ENCODE peak calls at places on chromosomes 11 and 22, in six cellular contexts. G, O, W, P, J and F are unnamed samples.

GRCh38 chr11:77375114-77375513 is 73.6 kb upstream of the GDPD4 start:
- DNase-seq in O (no peak), P (no peak), G (no peak), W (peak), J (no peak), F (no peak)

GRCh38 chr11:102546427-102546826 is 15.9 kb upstream of the MMP7 start:
- DNase-seq in G (no peak), O (no peak), J (no peak), W (no peak), P (no peak), F (no peak)

GRCh38 chr22:35601743-35602633 is 15.1 kb downstream of the MB start:
- DNase-seq in G (no peak), P (no peak), W (no peak), J (no peak), O (no peak), F (no peak)

GRCh38 chr11:126989942-126990715 is 10.4 kb downstream of the KIRREL3 start:
- DNase-seq in J (peak), G (peak), O (peak), W (peak), P (peak), F (peak)

GRCh38 chr11:20616908-20617307 is 17.5 kb downstream of the SLC6A5 start:
- DNase-seq in P (no peak), J (no peak), G (no peak), W (no peak), O (no peak), F (no peak)

GRCh38 chr11:58965246-58965985 is 26.1 kb downstream of the GLYATL1 start:
- DNase-seq in G (no peak), J (no peak), W (no peak), O (no peak), P (no peak), F (no peak)

GRCh38 chr11:115501504-115501894 is 2.7 kb downstream of the CADM1 start:
- DNase-seq in G (no peak), J (no peak), O (no peak), W (no peak), P (no peak), F (no peak)

GRCh38 chr11:898540-899190 is 11.9 kb downstream of the CHID1 start:
- DNase-seq in G (peak), J (no peak), P (no peak), W (no peak), O (no peak), F (no peak)

GRCh38 chr11:29124436-29124835 is 892.4 kb downstream of the KCNA4 start:
- DNase-seq in J (no peak), G (no peak), W (no peak), O (no peak), P (no peak), F (no peak)

GRCh38 chr11:331332-332060 is 10.8 kb upstream of the IFITM3 start:
- DNase-seq in G (no peak), P (no peak), W (no peak), J (peak), O (peak), F (no peak)

GRCh38 chr11:118290923-118291322 is 13.6 kb upstream of the CD3E start:
- DNase-seq in O (no peak), J (no peak), P (peak), G (no peak), W (no peak), F (no peak)

GRCh38 chr22:39240841-39241631 is 3.7 kb downstream of the PDGFB start:
- DNase-seq in G (peak), W (no peak), O (no peak), J (peak), P (peak), F (peak)

GRCh38 chr22:43015677-43016042 is 711 bp upstream of the PACSIN2 start:
- DNase-seq in J (no peak), P (no peak), W (no peak), O (no peak), G (no peak), F (no peak)

GRCh38 chr11:64263021-64263946 is 12.0 kb downstream of the PLCB3 start:
- DNase-seq in O (no peak), W (no peak), G (no peak), J (no peak), P (no peak), F (no peak)

GRCh38 chr11:81002374-81002773 is 1561.5 kb upstream of the TENM4 start:
- DNase-seq in W (no peak), O (no peak), G (no peak), J (no peak), P (no peak), F (no peak)

GRCh38 chr11:2580444-2581050 is 119.2 kb downstream of the KCNQ1OT1 start:
- DNase-seq in G (peak), P (no peak), J (no peak), O (peak), W (no peak), F (no peak)

GRCh38 chr11:62552465-62552782 is 5.8 kb upstream of the AHNAK start:
- DNase-seq in P (no peak), O (no peak), J (no peak), W (no peak), G (no peak), F (no peak)

GRCh38 chr22:38657248-38657909 is 941 bp downstream of the CBY1 start:
- DNase-seq in J (peak), W (no peak), G (no peak), O (no peak), P (peak), F (no peak)

GRCh38 chr22:48333816-48334735 is 1493.6 kb downstream of the BRD1 start:
- DNase-seq in J (no peak), O (no peak), G (no peak), P (no peak), W (no peak), F (no peak)

GRCh38 chr11:3849297-3849874 is 6.1 kb upstream of the STIM1 start:
- DNase-seq in O (no peak), W (no peak), G (peak), J (peak), P (peak), F (no peak)

GRCh38 chr11:128208329-128209220 is 378.8 kb downstream of the ETS1 start:
- DNase-seq in J (no peak), O (peak), W (peak), G (no peak), P (no peak), F (no peak)

GRCh38 chr11:6319879-6320410 is 356 bp downstream of the CAVIN3 start:
- DNase-seq in G (no peak), J (no peak), W (peak), P (no peak), O (peak), F (no peak)

GRCh38 chr11:116527180-116527991 is 245.4 kb downstream of the BUD13 start:
- DNase-seq in O (peak), G (no peak), J (no peak), P (no peak), W (no peak), F (no peak)

GRCh38 chr22:49825944-49826602 is 1.6 kb downstream of the BRD1 start:
- DNase-seq in W (no peak), P (peak), O (no peak), J (peak), G (no peak), F (peak)

GRCh38 chr11:126132319-126132718 is 69.7 kb upstream of the CDON start:
- DNase-seq in O (no peak), P (no peak), G (no peak), W (peak), J (no peak), F (no peak)

GRCh38 chr11:62536301-62536957 is 10.2 kb downstream of the AHNAK start:
- DNase-seq in W (no peak), P (no peak), O (no peak), G (no peak), J (no peak), F (no peak)

GRCh38 chr22:45615364-45615763 is 56.3 kb upstream of the ATXN10 start:
- DNase-seq in J (no peak), P (no peak), W (no peak), O (no peak), G (no peak), F (no peak)

GRCh38 chr22:45149671-45150070 is 14.1 kb upstream of the NUP50 start:
- DNase-seq in W (no peak), P (no peak), G (no peak), O (no peak), J (no peak), F (no peak)

GRCh38 chr11:130088909-130089668 is 19.4 kb downstream of the APLP2 start:
- DNase-seq in J (no peak), O (no peak), P (no peak), G (no peak), W (no peak), F (no peak)

GRCh38 chr11:11252403-11252802 is 100.6 kb downstream of the CSNK2A3 start:
- DNase-seq in P (no peak), O (no peak), J (peak), G (no peak), W (no peak), F (no peak)

GRCh38 chr11:64963072-64963631 is 8.8 kb downstream of the MAJIN start:
- DNase-seq in W (no peak), J (no peak), P (no peak), O (no peak), G (no peak), F (no peak)

GRCh38 chr11:16280256-16280682 is 76.1 kb downstream of the SOX6 start:
- DNase-seq in O (no peak), G (peak), P (no peak), W (no peak), J (no peak), F (peak)

GRCh38 chr11:36775157-36775556 is 177.1 kb upstream of the RAG2 start:
- DNase-seq in W (no peak), O (no peak), G (no peak), P (no peak), J (no peak), F (no peak)

GRCh38 chr11:77159219-77159936 is 31.3 kb downstream of the MYO7A start:
- DNase-seq in J (no peak), O (no peak), G (no peak), W (no peak), P (no peak), F (no peak)

GRCh38 chr22:46963672-46964545 is 201.5 kb downstream of the TBC1D22A start:
- DNase-seq in W (no peak), P (no peak), J (no peak), O (no peak), G (no peak), F (no peak)

GRCh38 chr11:69934861-69935494 is 115.8 kb upstream of the FGF3 start:
- DNase-seq in G (peak), P (no peak), J (no peak), W (no peak), O (no peak), F (no peak)

GRCh38 chr11:76803023-76803422 is 19.9 kb downstream of the TSKU start:
- DNase-seq in J (no peak), W (no peak), G (no peak), O (peak), P (no peak), F (no peak)

GRCh38 chr11:34174411-34175041 is 69.1 kb downstream of the NAT10 start:
- DNase-seq in O (peak), J (peak), G (peak), P (peak), W (peak), F (peak)

GRCh38 chr11:27183672-27184457 is 143.2 kb downstream of the BBOX1 start:
- DNase-seq in W (peak), J (peak), O (no peak), P (peak), G (peak), F (peak)

GRCh38 chr11:73981051-73981805 is 1.4 kb downstream of the UCP2 start:
- DNase-seq in J (peak), G (no peak), O (no peak), P (no peak), W (no peak), F (no peak)

GRCh38 chr11:73982595-73982989 is at the start of gene UCP2:
- DNase-seq in J (peak), W (peak), O (no peak), G (peak), P (peak), F (peak)

GRCh38 chr11:73977856-73978519 is 4.7 kb downstream of the UCP2 start:
- DNase-seq in J (no peak), P (no peak), O (no peak), W (no peak), G (no peak), F (no peak)

GRCh38 chr11:73978576-73979086 is 4.0 kb downstream of the UCP2 start:
- DNase-seq in P (no peak), O (no peak), J (no peak), G (no peak), W (no peak), F (no peak)

GRCh38 chr11:73980001-73980960 is 2.4 kb downstream of the UCP2 start:
- DNase-seq in P (peak), G (no peak), W (no peak), J (peak), O (peak), F (peak)
- H3K4me3 ChIP-seq in P (peak), G (no peak), W (no peak), J (peak), O (no peak), F (peak)

GRCh38 chr11:47394050-47394321 is 14.4 kb upstream of the SLC39A13 start:
- DNase-seq in O (peak), J (no peak), G (no peak), W (no peak), P (no peak), F (no peak)

GRCh38 chr11:47394322-47395224 is 13.8 kb upstream of the SLC39A13 start:
- DNase-seq in P (peak), O (no peak), G (no peak), J (peak), W (no peak), F (peak)

GRCh38 chr11:47396049-47396320 is 12.4 kb upstream of the SLC39A13 start:
- DNase-seq in O (no peak), J (no peak), G (no peak), P (no peak), W (no peak), F (no peak)

GRCh38 chr11:47393163-47394049 is 15.0 kb upstream of the SLC39A13 start:
- DNase-seq in W (no peak), O (peak), G (no peak), P (no peak), J (peak), F (no peak)

DNA sequence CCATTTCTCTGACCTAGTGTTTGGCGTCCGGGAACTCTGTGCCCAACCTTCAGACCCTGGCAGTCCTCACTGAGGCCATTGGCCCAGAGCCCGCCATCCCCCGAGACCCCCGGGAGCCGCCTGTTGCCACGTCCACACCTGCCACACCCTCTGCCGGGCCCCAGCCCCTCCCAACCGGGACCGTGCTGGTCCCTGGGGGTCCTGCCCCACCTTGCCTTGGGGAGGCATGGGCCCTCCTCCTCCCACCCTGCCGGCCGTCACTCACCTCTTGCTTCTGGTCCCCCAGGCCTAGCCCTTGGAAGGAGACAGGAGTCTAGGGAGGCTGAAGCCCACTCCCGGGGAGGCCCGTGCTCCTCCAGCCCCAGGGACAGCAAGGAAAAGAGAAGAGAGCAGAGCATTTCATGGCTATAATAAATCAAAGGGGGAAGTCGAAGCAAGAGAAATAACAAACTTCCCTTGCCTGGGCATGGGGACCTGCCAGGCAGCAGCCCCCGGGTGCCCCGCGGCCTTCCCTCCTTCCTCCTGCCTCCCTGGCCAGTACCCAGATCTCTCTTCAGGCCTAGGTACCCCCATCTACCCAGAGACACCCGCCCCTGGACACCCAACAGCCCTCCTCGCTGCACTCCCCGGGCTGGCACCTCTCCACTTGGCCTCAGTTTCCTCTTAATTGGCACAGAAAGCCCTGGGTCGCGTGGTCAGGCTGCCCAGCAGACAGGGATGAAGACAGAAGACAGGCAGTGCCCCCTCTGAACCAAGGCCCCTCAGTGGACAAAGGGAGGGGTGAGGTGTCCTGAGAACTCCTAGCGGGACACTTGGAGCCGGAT is 13.0 kb upstream of the SLC39A13 start:
- DNase-seq in W (no peak), J (no peak), P (no peak), G (no peak), O (peak), F (no peak)
- H3K4me3 ChIP-seq in W (no peak), J (peak), P (peak), G (no peak), O (peak), F (no peak)

GRCh38 chr11:60925685-60926267 is 1.5 kb downstream of the TMEM132A start:
- DNase-seq in J (no peak), O (no peak), P (no peak), G (no peak), W (no peak), F (no peak)
- H3K4me3 ChIP-seq in J (no peak), O (no peak), P (no peak), G (peak), W (peak), F (no peak)

GRCh38 chr11:121450424-121450823 is 1.7 kb upstream of the SORL1 start:
- DNase-seq in P (peak), W (no peak), G (no peak), O (no peak), J (no peak), F (no peak)
- H3K4me3 ChIP-seq in P (peak), W (no peak), G (no peak), O (no peak), J (no peak), F (no peak)

GRCh38 chr11:45933131-45933821 is 10.8 kb downstream of the LARGE2 start:
- DNase-seq in O (peak), G (no peak), J (no peak), W (peak), P (no peak), F (no peak)
- H3K4me3 ChIP-seq in O (no peak), G (no peak), J (no peak), W (no peak), P (no peak), F (no peak)

GRCh38 chr22:31983911-31984661 is 39.8 kb downstream of the YWHAH start:
- DNase-seq in J (no peak), G (no peak), P (no peak), W (no peak), O (no peak), F (no peak)

GRCh38 chr22:31987180-31987579 is 42.8 kb downstream of the YWHAH start:
- DNase-seq in W (no peak), O (no peak), J (no peak), G (no peak), P (no peak), F (no peak)
- H3K4me3 ChIP-seq in W (no peak), O (no peak), J (no peak), G (no peak), P (no peak), F (no peak)